ENCODE peak calls at places on chromosomes 13 and 19, in six cellular contexts. G, J, N, P, Z and A are unnamed samples.
A peak's percentile ranks its signal among the peaks of the same experiment; 100 is the strongest.

GRCh38 chr13:99012539-99012938 is 34.7 kb upstream of the DOCK9 start:
- DNase-seq in G (no peak), J (no peak), N (no peak), P (no peak), Z (no peak), A (no peak)

GRCh38 chr19:29366757-29367156 is 153.8 kb upstream of the UQCRFS1 start:
- DNase-seq in G (no peak), J (no peak), N (no peak), P (no peak), Z (no peak), A (no peak)

GRCh38 chr19:1912760-1913505 is 7.7 kb downstream of the ADAT3 start:
- DNase-seq in G (no peak), J (no peak), N (no peak), P (no peak), Z (no peak), A (no peak)

GRCh38 chr19:35987571-35987896 is 7.5 kb upstream of the SDHAF1 start:
- DNase-seq in G (no peak), J (no peak), N (no peak), P (no peak), Z (no peak), A (no peak)

GRCh38 chr19:54339646-54340358 is 840 bp upstream of the LILRA4 start:
- DNase-seq in G (no peak), J (no peak), N (no peak), P (no peak), Z (no peak), A (no peak)

GRCh38 chr19:18254546-18255500 is 19.4 kb downstream of the IQCN start:
- DNase-seq in G (no peak), J (no peak), N (no peak), P (peak; percentile 33), Z (no peak), A (no peak)

GRCh38 chr19:56341948-56342347 is 27.3 kb upstream of the ZSCAN5A start:
- DNase-seq in G (no peak), J (no peak), N (no peak), P (no peak), Z (no peak), A (no peak)

GRCh38 chr13:75480691-75481175 is 1.2 kb downstream of the TBC1D4 start:
- DNase-seq in G (peak; percentile 77), J (no peak), N (peak; percentile 68), P (peak; percentile 69), Z (peak; percentile 94), A (peak; percentile 58)

GRCh38 chr13:76339649-76340048 is 546.6 kb downstream of the KCTD12 start:
- DNase-seq in G (no peak), J (no peak), N (no peak), P (no peak), Z (no peak), A (no peak)

GRCh38 chr13:33367186-33367895 is 81.8 kb upstream of the STARD13 start:
- DNase-seq in G (no peak), J (no peak), N (no peak), P (no peak), Z (no peak), A (no peak)

GRCh38 chr13:100356889-100357288 is 231.7 kb downstream of the GGACT start:
- DNase-seq in G (no peak), J (no peak), N (no peak), P (no peak), Z (no peak), A (no peak)

GRCh38 chr19:379796-380195 is 29.2 kb downstream of the C2CD4C start:
- DNase-seq in G (no peak), J (no peak), N (no peak), P (no peak), Z (no peak), A (no peak)

GRCh38 chr13:106561551-106562170 is 6.3 kb downstream of the ARGLU1 start:
- DNase-seq in G (peak; percentile 11), J (no peak), N (no peak), P (no peak), Z (no peak), A (peak; percentile 45)

GRCh38 chr13:110254151-110254679 is 52.7 kb downstream of the COL4A1 start:
- DNase-seq in G (no peak), J (no peak), N (no peak), P (no peak), Z (no peak), A (peak; percentile 12)

GRCh38 chr13:71867101-71867814 is at the start of gene DACH1:
- DNase-seq in G (peak; percentile 92), J (no peak), N (peak; percentile 62), P (peak; percentile 20), Z (peak; percentile 32), A (peak; percentile 43)

GRCh38 chr13:113552786-113553540 is 31.6 kb upstream of the TFDP1 start:
- DNase-seq in G (peak; percentile 3), J (peak; percentile 82), N (no peak), P (no peak), Z (no peak), A (peak; percentile 12)

GRCh38 chr13:40189885-40190655 is 476.4 kb downstream of the FOXO1 start:
- DNase-seq in G (peak; percentile 33), J (no peak), N (no peak), P (peak; percentile 38), Z (no peak), A (peak; percentile 84)

GRCh38 chr13:48571121-48571901 is 38.4 kb upstream of the RCBTB2 start:
- DNase-seq in G (no peak), J (no peak), N (no peak), P (peak; percentile 38), Z (no peak), A (peak; percentile 63)